ENCODE peak calls at places on chromosome 17, in five cellular contexts. One of them, this sample, is unnamed.

GRCh38 chr17:71910002-71910401 is 210.8 kb upstream of the SOX9 start:
- DNase-seq in K562: no peak
- DNase-seq in GM12878: no peak
- DNase-seq in HepG2: no peak
- DNase-seq in H1: no peak
- DNase-seq in this sample: no peak

GRCh38 chr17:27319536-27320221 is 25.8 kb downstream of the WSB1 start:
- DNase-seq in GM12878: no peak
- DNase-seq in K562: no peak
- DNase-seq in HepG2: no peak
- DNase-seq in H1: peak
- DNase-seq in this sample: no peak

GRCh38 chr17:1422907-1423306 is 22.9 kb upstream of the YWHAE start:
- DNase-seq in GM12878: no peak
- DNase-seq in K562: no peak
- DNase-seq in HepG2: no peak
- DNase-seq in H1: no peak
- DNase-seq in this sample: no peak

GRCh38 chr17:1000597-1001490 is 3.9 kb downstream of the TIMM22 start:
- DNase-seq in GM12878: no peak
- DNase-seq in H1: no peak
- DNase-seq in K562: no peak
- DNase-seq in HepG2: peak
- DNase-seq in this sample: no peak

GRCh38 chr17:76080207-76080933 is 1.4 kb downstream of the ZACN start:
- DNase-seq in H1: peak
- DNase-seq in GM12878: no peak
- DNase-seq in K562: no peak
- DNase-seq in HepG2: no peak
- DNase-seq in this sample: peak

GRCh38 chr17:73481672-73482071 is 162.6 kb downstream of the SDK2 start:
- DNase-seq in K562: no peak
- DNase-seq in HepG2: no peak
- DNase-seq in GM12878: no peak
- DNase-seq in H1: no peak
- DNase-seq in this sample: no peak

GRCh38 chr17:40364121-40364861 is at the start of gene GJD3:
- DNase-seq in H1: peak
- DNase-seq in K562: peak
- DNase-seq in HepG2: no peak
- DNase-seq in GM12878: no peak
- DNase-seq in this sample: peak

GRCh38 chr17:70886648-70887047 is 717.3 kb downstream of the KCNJ2 start:
- DNase-seq in H1: no peak
- DNase-seq in HepG2: no peak
- DNase-seq in GM12878: no peak
- DNase-seq in K562: no peak
- DNase-seq in this sample: no peak

GRCh38 chr17:80195141-80195540 is 25.0 kb downstream of the SGSH start:
- DNase-seq in HepG2: no peak
- DNase-seq in GM12878: no peak
- DNase-seq in K562: no peak
- DNase-seq in H1: no peak
- DNase-seq in this sample: no peak

GRCh38 chr17:43333438-43333943 is 65.3 kb upstream of the ARL4D start:
- DNase-seq in H1: no peak
- DNase-seq in GM12878: no peak
- DNase-seq in K562: no peak
- DNase-seq in HepG2: peak
- DNase-seq in this sample: no peak

GRCh38 chr17:72886622-72887021 is 205.9 kb downstream of the SLC39A11 start:
- DNase-seq in HepG2: no peak
- DNase-seq in H1: no peak
- DNase-seq in K562: no peak
- DNase-seq in GM12878: no peak
- DNase-seq in this sample: no peak

GRCh38 chr17:8844229-8845218 is 22.9 kb downstream of the PIK3R6 start:
- DNase-seq in HepG2: no peak
- DNase-seq in GM12878: no peak
- DNase-seq in K562: no peak
- DNase-seq in H1: no peak
- DNase-seq in this sample: no peak

GRCh38 chr17:5509482-5509881 is 23.1 kb downstream of the MIS12 start:
- DNase-seq in GM12878: no peak
- DNase-seq in HepG2: no peak
- DNase-seq in K562: no peak
- DNase-seq in H1: no peak
- DNase-seq in this sample: no peak

GRCh38 chr17:57257911-57258885 is 1.9 kb downstream of the MSI2 start:
- DNase-seq in H1: peak
- DNase-seq in HepG2: peak
- DNase-seq in GM12878: no peak
- DNase-seq in K562: peak
- DNase-seq in this sample: no peak

GRCh38 chr17:40373324-40373723 is 8.8 kb upstream of the GJD3 start:
- DNase-seq in GM12878: no peak
- DNase-seq in H1: no peak
- DNase-seq in HepG2: no peak
- DNase-seq in K562: no peak
- DNase-seq in this sample: no peak

GRCh38 chr17:4003501-4004421 is 39.5 kb upstream of the ATP2A3 start:
- DNase-seq in H1: peak
- DNase-seq in GM12878: no peak
- DNase-seq in HepG2: peak
- DNase-seq in K562: peak
- DNase-seq in this sample: peak

GRCh38 chr17:57461082-57461481 is 204.8 kb downstream of the MSI2 start:
- DNase-seq in GM12878: no peak
- DNase-seq in HepG2: no peak
- DNase-seq in H1: no peak
- DNase-seq in K562: no peak
- DNase-seq in this sample: no peak

GRCh38 chr17:39002991-39003715 is 36.0 kb upstream of the FBXO47 start:
- DNase-seq in H1: no peak
- DNase-seq in GM12878: no peak
- DNase-seq in K562: peak
- DNase-seq in HepG2: no peak
- DNase-seq in this sample: no peak

GRCh38 chr17:73067075-73067474 is 25.4 kb downstream of the SLC39A11 start:
- DNase-seq in H1: no peak
- DNase-seq in K562: no peak
- DNase-seq in GM12878: no peak
- DNase-seq in HepG2: no peak
- DNase-seq in this sample: no peak

GRCh38 chr17:7855643-7856080 is 796 bp downstream of the TMEM88 start:
- DNase-seq in K562: no peak
- DNase-seq in HepG2: no peak
- DNase-seq in H1: no peak
- DNase-seq in GM12878: no peak
- DNase-seq in this sample: no peak

GRCh38 chr17:44398692-44399691 is 9.5 kb upstream of the ITGA2B start:
- DNase-seq in GM12878: no peak
- DNase-seq in H1: peak
- DNase-seq in K562: no peak
- DNase-seq in HepG2: no peak
- DNase-seq in this sample: no peak
- TF ChIP-seq SIN3A in GM12878: no peak
- TF ChIP-seq SIN3A in H1: no peak
- TF ChIP-seq SIN3A in K562: no peak
- TF ChIP-seq SIN3A in HepG2: no peak
- TF ChIP-seq SIN3A in this sample: no peak

GRCh38 chr17:74752822-74753401 is 4.5 kb downstream of the NHERF1 start:
- DNase-seq in HepG2: peak
- DNase-seq in H1: no peak
- DNase-seq in K562: no peak
- DNase-seq in GM12878: no peak
- DNase-seq in this sample: no peak

GRCh38 chr17:74757502-74757901 is 9.1 kb downstream of the NHERF1 start:
- DNase-seq in HepG2: no peak
- DNase-seq in GM12878: no peak
- DNase-seq in H1: no peak
- DNase-seq in K562: no peak
- DNase-seq in this sample: peak

GRCh38 chr17:74756891-74757290 is 8.5 kb downstream of the NHERF1 start:
- DNase-seq in K562: no peak
- DNase-seq in HepG2: no peak
- DNase-seq in GM12878: no peak
- DNase-seq in H1: no peak
- DNase-seq in this sample: no peak

GRCh38 chr17:74754832-74755231 is 6.4 kb downstream of the NHERF1 start:
- DNase-seq in HepG2: no peak
- DNase-seq in GM12878: no peak
- DNase-seq in H1: no peak
- DNase-seq in K562: peak
- DNase-seq in this sample: no peak

GRCh38 chr17:74755533-74755932 is 7.1 kb downstream of the NHERF1 start:
- DNase-seq in H1: no peak
- DNase-seq in GM12878: no peak
- DNase-seq in K562: no peak
- DNase-seq in HepG2: no peak
- DNase-seq in this sample: no peak
- TF ChIP-seq TAF1 in H1: no peak
- TF ChIP-seq TAF1 in GM12878: no peak
- TF ChIP-seq TAF1 in K562: no peak
- TF ChIP-seq TAF1 in HepG2: no peak
- TF ChIP-seq TAF1 in this sample: no peak

DNA sequence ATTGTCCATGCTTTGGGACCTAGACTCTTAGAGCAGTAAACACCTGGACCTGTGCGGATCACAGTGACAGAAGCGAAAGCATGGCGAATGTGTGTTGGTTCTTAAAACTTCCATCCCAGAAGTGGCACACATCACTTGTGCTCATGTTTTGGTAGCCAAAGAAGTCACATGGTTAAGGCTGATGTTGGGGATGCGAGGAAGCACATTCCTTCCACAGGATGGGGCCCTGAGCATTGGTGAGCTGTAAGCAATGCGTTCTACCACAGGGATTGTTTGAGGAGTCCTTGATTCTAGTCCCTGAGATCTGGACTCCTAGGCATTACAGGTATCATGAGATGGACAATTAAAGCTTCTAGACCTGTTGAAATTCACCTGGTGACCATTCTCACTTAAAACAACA is 375.9 kb downstream of the UTP18 start:
- DNase-seq in H1: peak
- DNase-seq in K562: no peak
- DNase-seq in GM12878: no peak
- DNase-seq in HepG2: no peak
- DNase-seq in this sample: no peak
- TF ChIP-seq SIN3A in H1: no peak
- TF ChIP-seq SIN3A in K562: no peak
- TF ChIP-seq SIN3A in GM12878: no peak
- TF ChIP-seq SIN3A in HepG2: no peak
- TF ChIP-seq SIN3A in this sample: no peak

DNA sequence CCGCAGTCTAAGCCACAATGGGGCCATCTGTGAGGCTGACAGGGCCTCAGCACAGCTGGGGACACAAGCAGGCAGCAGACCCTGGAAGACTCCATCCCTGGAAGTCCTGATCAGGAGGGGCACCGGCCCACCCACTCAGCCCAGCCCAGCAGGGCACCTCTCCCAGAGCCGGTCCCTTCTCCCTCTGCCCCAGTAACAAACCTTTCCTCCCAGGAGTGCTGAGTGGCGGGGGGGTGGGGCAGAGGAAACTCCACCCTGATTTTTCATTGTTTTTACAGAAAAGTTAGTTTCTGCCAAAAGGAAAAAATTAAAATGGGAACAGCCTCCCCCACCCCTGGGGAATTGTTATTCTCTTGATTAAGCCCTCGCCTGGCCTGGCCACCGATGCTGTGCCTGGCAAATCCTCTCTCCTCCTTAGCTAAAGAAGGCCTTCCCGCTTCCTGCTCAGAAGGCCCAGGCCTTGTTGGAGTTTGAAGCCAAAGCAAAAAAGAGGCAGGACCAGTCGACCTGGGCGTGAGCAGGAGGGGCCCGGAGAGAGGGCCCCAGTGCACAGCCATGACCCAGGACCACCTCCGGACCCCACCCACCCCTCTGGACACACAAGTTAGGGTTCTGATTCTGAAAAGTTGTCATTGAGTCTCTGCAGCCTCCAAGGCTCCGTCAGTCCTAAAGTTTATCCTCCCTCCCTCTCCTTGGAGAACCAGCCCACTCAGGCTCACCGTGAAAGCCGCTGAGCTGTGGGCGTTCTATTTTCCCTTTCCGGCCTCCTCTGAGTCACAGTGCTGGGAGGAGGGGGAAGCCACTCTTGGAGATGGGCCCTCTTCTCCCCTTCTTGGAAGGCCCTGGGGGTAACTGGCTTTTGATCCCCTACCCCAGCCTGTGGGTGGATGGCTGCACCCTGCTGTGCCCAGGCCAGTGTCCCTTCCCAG is 128.4 kb upstream of the TNRC6C start:
- DNase-seq in HepG2: no peak
- DNase-seq in H1: no peak
- DNase-seq in K562: peak
- DNase-seq in GM12878: no peak
- DNase-seq in this sample: peak
- TF ChIP-seq TAF1 in HepG2: no peak
- TF ChIP-seq TAF1 in H1: no peak
- TF ChIP-seq TAF1 in K562: no peak
- TF ChIP-seq TAF1 in GM12878: no peak
- TF ChIP-seq TAF1 in this sample: no peak

GRCh38 chr17:50452627-50453300 is 15.9 kb downstream of the CHAD start:
- DNase-seq in H1: no peak
- DNase-seq in HepG2: no peak
- DNase-seq in GM12878: peak
- DNase-seq in K562: no peak
- DNase-seq in this sample: no peak
- TF ChIP-seq SIN3A in H1: no peak
- TF ChIP-seq SIN3A in HepG2: no peak
- TF ChIP-seq SIN3A in GM12878: no peak
- TF ChIP-seq SIN3A in K562: no peak
- TF ChIP-seq SIN3A in this sample: no peak

GRCh38 chr17:35162755-35163154 is 15.1 kb downstream of the UNC45B start:
- DNase-seq in H1: no peak
- DNase-seq in K562: no peak
- DNase-seq in GM12878: no peak
- DNase-seq in HepG2: no peak
- DNase-seq in this sample: no peak
- TF ChIP-seq TAF1 in H1: no peak
- TF ChIP-seq TAF1 in K562: no peak
- TF ChIP-seq TAF1 in GM12878: no peak
- TF ChIP-seq TAF1 in HepG2: no peak
- TF ChIP-seq TAF1 in this sample: no peak

GRCh38 chr17:41959336-41960095 is 7.1 kb upstream of the CNP start:
- DNase-seq in GM12878: no peak
- DNase-seq in H1: peak
- DNase-seq in K562: peak
- DNase-seq in HepG2: peak
- DNase-seq in this sample: peak

GRCh38 chr17:41966453-41967140 is at the start of gene CNP:
- DNase-seq in K562: peak
- DNase-seq in H1: peak
- DNase-seq in GM12878: peak
- DNase-seq in HepG2: peak
- DNase-seq in this sample: peak

GRCh38 chr17:41962111-41962510 is 4.5 kb upstream of the CNP start:
- DNase-seq in H1: no peak
- DNase-seq in K562: no peak
- DNase-seq in GM12878: no peak
- DNase-seq in HepG2: no peak
- DNase-seq in this sample: no peak

GRCh38 chr17:41965694-41966375 is 760 bp upstream of the CNP start:
- DNase-seq in H1: peak
- DNase-seq in HepG2: peak
- DNase-seq in GM12878: no peak
- DNase-seq in K562: peak
- DNase-seq in this sample: peak

GRCh38 chr17:41962768-41963434 is 3.7 kb upstream of the CNP start:
- DNase-seq in GM12878: no peak
- DNase-seq in K562: peak
- DNase-seq in HepG2: peak
- DNase-seq in H1: peak
- DNase-seq in this sample: peak
- TF ChIP-seq SIN3A in GM12878: no peak
- TF ChIP-seq SIN3A in K562: no peak
- TF ChIP-seq SIN3A in HepG2: no peak
- TF ChIP-seq SIN3A in H1: no peak
- TF ChIP-seq SIN3A in this sample: no peak